ENCODE peak calls at places on chromosomes 6 and 20, in ten cellular contexts. One of them, this sample, is unnamed.

GRCh38 chr6:135535989-135536414 is 38.5 kb upstream of the AHI1 start:
- DNase-seq in stomach: no peak
- DNase-seq in mesothelial cell of epicardium: no peak
- DNase-seq in lower lobe of right lung: no peak
- DNase-seq in right lobe of liver: no peak
- DNase-seq in CD8-positive, alpha-beta T cell: no peak
- DNase-seq in tibial artery: no peak
- DNase-seq in CD14-positive monocyte: no peak
- DNase-seq in cardiac fibroblast: peak; percentile 95
- DNase-seq in AG10803: peak; percentile 93
- DNase-seq in this sample: peak; percentile 98

GRCh38 chr6:168374541-168375071 is 55.0 kb upstream of the DACT2 start:
- DNase-seq in stomach: no peak
- DNase-seq in mesothelial cell of epicardium: no peak
- DNase-seq in lower lobe of right lung: no peak
- DNase-seq in right lobe of liver: no peak
- DNase-seq in CD8-positive, alpha-beta T cell: no peak
- DNase-seq in tibial artery: no peak
- DNase-seq in CD14-positive monocyte: no peak
- DNase-seq in cardiac fibroblast: no peak
- DNase-seq in AG10803: no peak
- DNase-seq in this sample: no peak

GRCh38 chr6:138824482-138825134 is 28.7 kb downstream of the ECT2L start:
- DNase-seq in stomach: no peak
- DNase-seq in mesothelial cell of epicardium: no peak
- DNase-seq in lower lobe of right lung: no peak
- DNase-seq in right lobe of liver: no peak
- DNase-seq in CD8-positive, alpha-beta T cell: no peak
- DNase-seq in tibial artery: no peak
- DNase-seq in CD14-positive monocyte: no peak
- DNase-seq in cardiac fibroblast: no peak
- DNase-seq in AG10803: no peak
- DNase-seq in this sample: peak; percentile 20

GRCh38 chr20:14700641-14700965 is 363.2 kb upstream of the FLRT3 start:
- DNase-seq in stomach: no peak
- DNase-seq in mesothelial cell of epicardium: no peak
- DNase-seq in lower lobe of right lung: no peak
- DNase-seq in right lobe of liver: no peak
- DNase-seq in CD8-positive, alpha-beta T cell: no peak
- DNase-seq in tibial artery: no peak
- DNase-seq in CD14-positive monocyte: no peak
- DNase-seq in cardiac fibroblast: peak; percentile 27
- DNase-seq in AG10803: peak; percentile 38
- DNase-seq in this sample: peak; percentile 18

GRCh38 chr20:33647603-33648395 is 14.3 kb upstream of the C20orf144 start:
- DNase-seq in stomach: peak; percentile 59
- DNase-seq in mesothelial cell of epicardium: no peak
- DNase-seq in lower lobe of right lung: no peak
- DNase-seq in right lobe of liver: peak; percentile 69
- DNase-seq in CD8-positive, alpha-beta T cell: no peak
- DNase-seq in tibial artery: peak; percentile 82
- DNase-seq in CD14-positive monocyte: peak; percentile 31
- DNase-seq in cardiac fibroblast: peak; percentile 55
- DNase-seq in AG10803: peak; percentile 82
- DNase-seq in this sample: peak; percentile 89

GRCh38 chr6:84052204-84052882 is 18.8 kb downstream of the MRAP2 start:
- DNase-seq in stomach: no peak
- DNase-seq in mesothelial cell of epicardium: no peak
- DNase-seq in lower lobe of right lung: no peak
- DNase-seq in right lobe of liver: no peak
- DNase-seq in CD8-positive, alpha-beta T cell: no peak
- DNase-seq in tibial artery: peak; percentile 86
- DNase-seq in CD14-positive monocyte: no peak
- DNase-seq in cardiac fibroblast: peak; percentile 78
- DNase-seq in AG10803: peak; percentile 45
- DNase-seq in this sample: peak; percentile 34

GRCh38 chr20:47780990-47781389 is 4.3 kb downstream of the SULF2 start:
- DNase-seq in stomach: no peak
- DNase-seq in mesothelial cell of epicardium: no peak
- DNase-seq in lower lobe of right lung: no peak
- DNase-seq in right lobe of liver: no peak
- DNase-seq in CD8-positive, alpha-beta T cell: no peak
- DNase-seq in tibial artery: no peak
- DNase-seq in CD14-positive monocyte: no peak
- DNase-seq in cardiac fibroblast: no peak
- DNase-seq in AG10803: no peak
- DNase-seq in this sample: no peak

GRCh38 chr6:98605705-98606104 is 228.7 kb upstream of the POU3F2 start:
- DNase-seq in stomach: no peak
- DNase-seq in mesothelial cell of epicardium: no peak
- DNase-seq in lower lobe of right lung: no peak
- DNase-seq in right lobe of liver: no peak
- DNase-seq in CD8-positive, alpha-beta T cell: no peak
- DNase-seq in tibial artery: no peak
- DNase-seq in CD14-positive monocyte: no peak
- DNase-seq in cardiac fibroblast: no peak
- DNase-seq in AG10803: no peak
- DNase-seq in this sample: no peak

GRCh38 chr6:20331042-20331441 is 70.6 kb upstream of the E2F3 start:
- DNase-seq in stomach: no peak
- DNase-seq in mesothelial cell of epicardium: no peak
- DNase-seq in lower lobe of right lung: no peak
- DNase-seq in right lobe of liver: no peak
- DNase-seq in CD8-positive, alpha-beta T cell: no peak
- DNase-seq in tibial artery: no peak
- DNase-seq in CD14-positive monocyte: no peak
- DNase-seq in cardiac fibroblast: no peak
- DNase-seq in AG10803: no peak
- DNase-seq in this sample: no peak

GRCh38 chr20:62628691-62629090 is 13.6 kb upstream of the SLCO4A1 start:
- DNase-seq in stomach: no peak
- DNase-seq in mesothelial cell of epicardium: no peak
- DNase-seq in lower lobe of right lung: no peak
- DNase-seq in right lobe of liver: no peak
- DNase-seq in CD8-positive, alpha-beta T cell: no peak
- DNase-seq in tibial artery: no peak
- DNase-seq in CD14-positive monocyte: no peak
- DNase-seq in cardiac fibroblast: no peak
- DNase-seq in AG10803: no peak
- DNase-seq in this sample: no peak

GRCh38 chr6:105121981-105122380 is 57.8 kb downstream of the POPDC3 start:
- DNase-seq in stomach: no peak
- DNase-seq in mesothelial cell of epicardium: no peak
- DNase-seq in lower lobe of right lung: no peak
- DNase-seq in right lobe of liver: no peak
- DNase-seq in CD8-positive, alpha-beta T cell: no peak
- DNase-seq in tibial artery: no peak
- DNase-seq in CD14-positive monocyte: no peak
- DNase-seq in cardiac fibroblast: no peak
- DNase-seq in AG10803: no peak
- DNase-seq in this sample: no peak

GRCh38 chr6:79250107-79250514 is 15.6 kb upstream of the HMGN3 start:
- DNase-seq in stomach: no peak
- DNase-seq in mesothelial cell of epicardium: no peak
- DNase-seq in lower lobe of right lung: no peak
- DNase-seq in right lobe of liver: no peak
- DNase-seq in CD8-positive, alpha-beta T cell: no peak
- DNase-seq in tibial artery: no peak
- DNase-seq in CD14-positive monocyte: no peak
- DNase-seq in cardiac fibroblast: peak; percentile 15
- DNase-seq in AG10803: no peak
- DNase-seq in this sample: no peak

GRCh38 chr20:46897471-46897870 is 2.8 kb downstream of the EYA2 start:
- DNase-seq in stomach: no peak
- DNase-seq in mesothelial cell of epicardium: no peak
- DNase-seq in lower lobe of right lung: no peak
- DNase-seq in right lobe of liver: no peak
- DNase-seq in CD8-positive, alpha-beta T cell: no peak
- DNase-seq in tibial artery: no peak
- DNase-seq in CD14-positive monocyte: no peak
- DNase-seq in cardiac fibroblast: no peak
- DNase-seq in AG10803: no peak
- DNase-seq in this sample: no peak

DNA sequence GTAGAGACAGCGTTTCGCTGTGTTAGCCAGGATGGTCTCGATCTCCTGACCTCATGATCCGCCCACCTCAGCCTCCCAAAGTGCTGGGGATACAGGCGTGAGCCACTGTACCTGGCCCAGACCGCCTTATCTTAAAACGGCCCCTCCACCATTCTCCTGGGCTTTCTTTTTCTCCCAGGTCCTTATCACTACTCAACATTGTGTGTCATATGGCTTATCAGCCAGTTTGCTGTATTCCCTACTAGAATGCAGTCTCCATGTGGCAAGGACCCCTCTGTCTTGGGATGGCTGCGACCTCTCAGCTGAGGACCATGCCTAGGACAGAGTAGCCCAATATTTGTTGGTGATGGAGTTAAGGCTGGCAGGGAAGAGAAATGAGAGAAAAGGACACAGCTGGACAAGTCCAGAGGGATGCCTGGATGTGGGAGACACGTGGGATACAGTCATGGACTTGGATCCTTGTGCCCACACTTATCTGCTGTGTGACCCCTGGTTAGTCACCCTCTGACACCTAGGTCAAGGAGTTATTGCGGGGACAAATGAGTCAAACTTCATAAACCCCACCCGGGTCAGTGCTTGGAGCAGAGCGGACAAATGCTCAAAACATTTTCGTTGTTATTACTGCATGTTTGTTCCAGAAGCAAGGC is 24.0 kb downstream of the ADA start:
- DNase-seq in stomach: no peak
- DNase-seq in mesothelial cell of epicardium: no peak
- DNase-seq in lower lobe of right lung: no peak
- DNase-seq in right lobe of liver: no peak
- DNase-seq in CD8-positive, alpha-beta T cell: no peak
- DNase-seq in tibial artery: no peak
- DNase-seq in CD14-positive monocyte: no peak
- DNase-seq in cardiac fibroblast: no peak
- DNase-seq in AG10803: no peak
- DNase-seq in this sample: no peak
- TF ChIP-seq CTCF in stomach: no peak
- TF ChIP-seq CTCF in mesothelial cell of epicardium: no peak
- TF ChIP-seq CTCF in lower lobe of right lung: no peak
- TF ChIP-seq CTCF in right lobe of liver: no peak
- TF ChIP-seq CTCF in CD8-positive, alpha-beta T cell: no peak
- TF ChIP-seq CTCF in tibial artery: no peak
- TF ChIP-seq CTCF in CD14-positive monocyte: no peak
- TF ChIP-seq CTCF in cardiac fibroblast: no peak
- TF ChIP-seq CTCF in AG10803: no peak
- TF ChIP-seq CTCF in this sample: no peak

GRCh38 chr20:10179574-10180298 is 38.9 kb upstream of the SNAP25 start:
- DNase-seq in stomach: no peak
- DNase-seq in mesothelial cell of epicardium: no peak
- DNase-seq in lower lobe of right lung: no peak
- DNase-seq in right lobe of liver: no peak
- DNase-seq in CD8-positive, alpha-beta T cell: no peak
- DNase-seq in tibial artery: no peak
- DNase-seq in CD14-positive monocyte: no peak
- DNase-seq in cardiac fibroblast: no peak
- DNase-seq in AG10803: no peak
- DNase-seq in this sample: peak; percentile 35
- TF ChIP-seq CTCF in stomach: no peak
- TF ChIP-seq CTCF in mesothelial cell of epicardium: no peak
- TF ChIP-seq CTCF in lower lobe of right lung: no peak
- TF ChIP-seq CTCF in right lobe of liver: no peak
- TF ChIP-seq CTCF in CD8-positive, alpha-beta T cell: no peak
- TF ChIP-seq CTCF in tibial artery: no peak
- TF ChIP-seq CTCF in CD14-positive monocyte: no peak
- TF ChIP-seq CTCF in cardiac fibroblast: peak; percentile 35
- TF ChIP-seq CTCF in AG10803: peak; percentile 44
- TF ChIP-seq CTCF in this sample: peak; percentile 35

DNA sequence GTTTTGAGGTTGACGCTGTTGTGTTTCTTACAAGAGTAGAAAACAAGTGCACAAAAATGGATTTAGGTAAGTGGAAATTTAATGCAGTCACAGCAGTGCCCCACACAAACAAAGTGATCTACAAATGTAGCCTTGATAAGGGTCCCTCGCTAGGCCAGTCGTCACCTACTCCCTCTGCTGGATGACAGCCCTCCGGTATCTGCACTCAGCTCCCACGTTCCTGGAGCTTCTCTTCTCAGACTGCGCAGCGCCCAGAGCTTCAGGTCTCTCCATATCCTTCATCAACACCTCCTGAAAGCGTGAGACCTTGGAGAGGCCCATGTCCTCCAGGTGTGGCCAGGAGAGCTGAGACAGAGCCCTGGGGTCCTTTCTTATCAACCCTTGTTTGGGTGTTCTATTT is 58.3 kb upstream of the MAP3K4 start:
- DNase-seq in stomach: no peak
- DNase-seq in mesothelial cell of epicardium: no peak
- DNase-seq in lower lobe of right lung: no peak
- DNase-seq in right lobe of liver: no peak
- DNase-seq in CD8-positive, alpha-beta T cell: no peak
- DNase-seq in tibial artery: no peak
- DNase-seq in CD14-positive monocyte: no peak
- DNase-seq in cardiac fibroblast: no peak
- DNase-seq in AG10803: no peak
- DNase-seq in this sample: no peak
- TF ChIP-seq CTCF in stomach: no peak
- TF ChIP-seq CTCF in mesothelial cell of epicardium: no peak
- TF ChIP-seq CTCF in lower lobe of right lung: no peak
- TF ChIP-seq CTCF in right lobe of liver: no peak
- TF ChIP-seq CTCF in CD8-positive, alpha-beta T cell: no peak
- TF ChIP-seq CTCF in tibial artery: no peak
- TF ChIP-seq CTCF in CD14-positive monocyte: no peak
- TF ChIP-seq CTCF in cardiac fibroblast: peak; percentile 18
- TF ChIP-seq CTCF in AG10803: no peak
- TF ChIP-seq CTCF in this sample: no peak

GRCh38 chr6:40552926-40553325 is 34.2 kb downstream of the LRFN2 start:
- DNase-seq in stomach: no peak
- DNase-seq in mesothelial cell of epicardium: no peak
- DNase-seq in lower lobe of right lung: no peak
- DNase-seq in right lobe of liver: no peak
- DNase-seq in CD8-positive, alpha-beta T cell: no peak
- DNase-seq in tibial artery: no peak
- DNase-seq in CD14-positive monocyte: no peak
- DNase-seq in cardiac fibroblast: no peak
- DNase-seq in AG10803: no peak
- DNase-seq in this sample: no peak

GRCh38 chr6:40551966-40552365 is 35.2 kb downstream of the LRFN2 start:
- DNase-seq in stomach: no peak
- DNase-seq in mesothelial cell of epicardium: no peak
- DNase-seq in lower lobe of right lung: no peak
- DNase-seq in right lobe of liver: no peak
- DNase-seq in CD8-positive, alpha-beta T cell: no peak
- DNase-seq in tibial artery: no peak
- DNase-seq in CD14-positive monocyte: no peak
- DNase-seq in cardiac fibroblast: no peak
- DNase-seq in AG10803: no peak
- DNase-seq in this sample: no peak

GRCh38 chr6:40555092-40555491 is 32.1 kb downstream of the LRFN2 start:
- DNase-seq in stomach: no peak
- DNase-seq in mesothelial cell of epicardium: no peak
- DNase-seq in lower lobe of right lung: no peak
- DNase-seq in right lobe of liver: no peak
- DNase-seq in CD8-positive, alpha-beta T cell: no peak
- DNase-seq in tibial artery: no peak
- DNase-seq in CD14-positive monocyte: no peak
- DNase-seq in cardiac fibroblast: no peak
- DNase-seq in AG10803: no peak
- DNase-seq in this sample: no peak

GRCh38 chr6:40545954-40546353 is 41.2 kb downstream of the LRFN2 start:
- DNase-seq in stomach: no peak
- DNase-seq in mesothelial cell of epicardium: no peak
- DNase-seq in lower lobe of right lung: no peak
- DNase-seq in right lobe of liver: no peak
- DNase-seq in CD8-positive, alpha-beta T cell: no peak
- DNase-seq in tibial artery: no peak
- DNase-seq in CD14-positive monocyte: no peak
- DNase-seq in cardiac fibroblast: no peak
- DNase-seq in AG10803: no peak
- DNase-seq in this sample: no peak

GRCh38 chr6:40550096-40550731 is 37.0 kb downstream of the LRFN2 start:
- DNase-seq in stomach: peak; percentile 32
- DNase-seq in mesothelial cell of epicardium: no peak
- DNase-seq in lower lobe of right lung: no peak
- DNase-seq in right lobe of liver: no peak
- DNase-seq in CD8-positive, alpha-beta T cell: peak; percentile 14
- DNase-seq in tibial artery: no peak
- DNase-seq in CD14-positive monocyte: no peak
- DNase-seq in cardiac fibroblast: peak; percentile 66
- DNase-seq in AG10803: peak; percentile 72
- DNase-seq in this sample: peak; percentile 28
- TF ChIP-seq CTCF in stomach: peak; percentile 34
- TF ChIP-seq CTCF in mesothelial cell of epicardium: peak; percentile 70
- TF ChIP-seq CTCF in lower lobe of right lung: peak; percentile 55
- TF ChIP-seq CTCF in right lobe of liver: peak; percentile 38
- TF ChIP-seq CTCF in CD8-positive, alpha-beta T cell: peak; percentile 34
- TF ChIP-seq CTCF in tibial artery: no peak
- TF ChIP-seq CTCF in CD14-positive monocyte: peak; percentile 63
- TF ChIP-seq CTCF in cardiac fibroblast: peak; percentile 35
- TF ChIP-seq CTCF in AG10803: peak; percentile 88
- TF ChIP-seq CTCF in this sample: peak; percentile 69